ENCODE peak calls at places on chromosomes 7 and 10, in six cellular contexts. T, D, U, C, A and B are unnamed samples.

GRCh38 chr10:88901610-88902327 is 21.7 kb downstream of the STAMBPL1 start:
- DNase-seq in T (no peak), D (no peak), U (no peak), C (no peak), A (no peak), B (no peak)

GRCh38 chr10:33136781-33137180 is 178.8 kb upstream of the ITGB1 start:
- DNase-seq in T (no peak), D (no peak), U (no peak), C (peak), A (no peak), B (no peak)

GRCh38 chr10:47311900-47312662 is 10.2 kb upstream of the GDF2 start:
- DNase-seq in T (peak), D (peak), U (peak), C (peak), A (peak), B (peak)

GRCh38 chr7:2321020-2321419 is 6.8 kb upstream of the SNX8 start:
- DNase-seq in T (no peak), D (no peak), U (no peak), C (no peak), A (no peak), B (no peak)

GRCh38 chr10:4838743-4839142 is 12.7 kb downstream of the AKR1E2 start:
- DNase-seq in T (no peak), D (no peak), U (no peak), C (no peak), A (no peak), B (no peak)

GRCh38 chr10:30935078-30935477 is 96.6 kb downstream of the ZNF438 start:
- DNase-seq in T (no peak), D (no peak), U (no peak), C (peak), A (no peak), B (no peak)

GRCh38 chr10:132201111-132201989 is 14.6 kb downstream of the DPYSL4 start:
- DNase-seq in T (peak), D (no peak), U (no peak), C (no peak), A (no peak), B (no peak)

GRCh38 chr7:29748286-29749099 is 57.8 kb upstream of the WIPF3 start:
- DNase-seq in T (no peak), D (no peak), U (no peak), C (peak), A (no peak), B (no peak)

GRCh38 chr10:19788075-19788686 is 28.1 kb upstream of the PLXDC2 start:
- DNase-seq in T (peak), D (no peak), U (peak), C (peak), A (no peak), B (peak)

GRCh38 chr10:115093286-115093775 is at the start of gene ATRNL1:
- DNase-seq in T (peak), D (no peak), U (peak), C (peak), A (peak), B (peak)

GRCh38 chr7:149375234-149376008 is 85.4 kb downstream of the ZNF777 start:
- DNase-seq in T (no peak), D (no peak), U (no peak), C (no peak), A (no peak), B (no peak)

GRCh38 chr10:88802430-88802829 is at the start of gene LIPM:
- DNase-seq in T (no peak), D (no peak), U (no peak), C (no peak), A (no peak), B (no peak)

GRCh38 chr10:64316416-64316815 is 795.2 kb downstream of the REEP3 start:
- DNase-seq in T (peak), D (no peak), U (no peak), C (no peak), A (no peak), B (no peak)

GRCh38 chr7:141014091-141014490 is 661 bp downstream of the MRPS33 start:
- DNase-seq in T (no peak), D (no peak), U (peak), C (no peak), A (no peak), B (no peak)

GRCh38 chr7:131556055-131556911 is at the start of gene PODXL:
- DNase-seq in T (peak), D (peak), U (peak), C (peak), A (peak), B (peak)

GRCh38 chr10:97291357-97292096 is 910 bp downstream of the ARHGAP19 start:
- DNase-seq in T (no peak), D (no peak), U (no peak), C (no peak), A (no peak), B (no peak)

GRCh38 chr10:78398385-78398784 is 364.7 kb downstream of the RPS24 start:
- DNase-seq in T (no peak), D (no peak), U (no peak), C (no peak), A (no peak), B (no peak)

GRCh38 chr10:127612-128432 is 7.4 kb upstream of the ZMYND11 start:
- DNase-seq in T (no peak), D (peak), U (no peak), C (no peak), A (no peak), B (peak)

GRCh38 chr10:14009315-14010082 is 321.2 kb downstream of the FRMD4A start:
- DNase-seq in T (no peak), D (peak), U (no peak), C (peak), A (no peak), B (peak)

GRCh38 chr7:129630341-129630740 is 18.8 kb downstream of the NRF1 start:
- DNase-seq in T (no peak), D (no peak), U (no peak), C (no peak), A (no peak), B (no peak)

GRCh38 chr10:132396495-132397035 is 435 bp upstream of the PWWP2B start:
- DNase-seq in T (peak), D (peak), U (no peak), C (no peak), A (peak), B (peak)

GRCh38 chr10:97633921-97634320 is 621 bp upstream of the MORN4 start:
- DNase-seq in T (no peak), D (no peak), U (no peak), C (no peak), A (no peak), B (no peak)

GRCh38 chr10:6494934-6495592 is 85.0 kb downstream of the PRKCQ start:
- DNase-seq in T (no peak), D (no peak), U (no peak), C (no peak), A (no peak), B (peak)

GRCh38 chr7:80640841-80641240 is 2.4 kb downstream of the CD36 start:
- DNase-seq in T (no peak), D (no peak), U (no peak), C (peak), A (no peak), B (no peak)

GRCh38 chr10:16436367-16436757 is 448 bp upstream of the PTER start:
- DNase-seq in T (no peak), D (no peak), U (no peak), C (no peak), A (no peak), B (peak)

GRCh38 chr7:82675396-82675795 is 231.8 kb upstream of the CACNA2D1 start:
- DNase-seq in T (no peak), D (no peak), U (no peak), C (no peak), A (no peak), B (no peak)

GRCh38 chr7:47915066-47915976 is 32.9 kb downstream of the PKD1L1 start:
- DNase-seq in T (no peak), D (no peak), U (no peak), C (no peak), A (no peak), B (no peak)